ENCODE peak calls at places on chromosomes 2 and 18, in six cellular contexts. W, C, J, M, R and Z are unnamed samples.
A peak's percentile ranks its signal among the peaks of the same experiment; 100 is the strongest.

GRCh38 chr2:201008000-201008829 is 44.8 kb upstream of the ORC2 start:
- DNase-seq in W (no peak), C (no peak), J (no peak), M (no peak), R (no peak), Z (no peak)

GRCh38 chr2:227870710-227871374 is 589 bp upstream of the DAW1 start:
- DNase-seq in W (no peak), C (peak; percentile 94), J (no peak), M (peak; percentile 68), R (no peak), Z (no peak)

GRCh38 chr18:13566941-13567762 is 159.2 kb downstream of the FAM210A start:
- DNase-seq in W (peak; percentile 9), C (no peak), J (no peak), M (peak; percentile 12), R (peak; percentile 86), Z (no peak)

GRCh38 chr18:22550366-22550765 is 132.7 kb upstream of the CTAGE1 start:
- DNase-seq in W (no peak), C (no peak), J (no peak), M (no peak), R (no peak), Z (no peak)

GRCh38 chr2:204503869-204504268 is 41.4 kb upstream of the PARD3B start:
- DNase-seq in W (no peak), C (peak; percentile 19), J (no peak), M (no peak), R (no peak), Z (no peak)

GRCh38 chr18:48957136-48957535 is 6.4 kb upstream of the SMAD7 start:
- DNase-seq in W (no peak), C (peak; percentile 61), J (no peak), M (no peak), R (no peak), Z (no peak)

GRCh38 chr2:207183506-207183905 is 17.8 kb upstream of the KLF7 start:
- DNase-seq in W (no peak), C (no peak), J (no peak), M (no peak), R (no peak), Z (no peak)

GRCh38 chr2:231717281-231718180 is 9.2 kb downstream of the PTMA start:
- DNase-seq in W (no peak), C (peak; percentile 93), J (no peak), M (no peak), R (peak; percentile 80), Z (peak; percentile 76)

GRCh38 chr2:5841126-5841525 is 148.9 kb downstream of the SOX11 start:
- DNase-seq in W (no peak), C (no peak), J (no peak), M (no peak), R (no peak), Z (no peak)

GRCh38 chr18:23573948-23574431 is 12.3 kb downstream of the NPC1 start:
- DNase-seq in W (no peak), C (peak; percentile 86), J (no peak), M (peak; percentile 57), R (peak; percentile 60), Z (no peak)

GRCh38 chr18:69956655-69957054 is 9.0 kb upstream of the CD226 start:
- DNase-seq in W (peak; percentile 44), C (no peak), J (no peak), M (no peak), R (no peak), Z (no peak)

GRCh38 chr2:43839776-43840564 is 1.2 kb downstream of the ABCG8 start:
- DNase-seq in W (no peak), C (no peak), J (peak; percentile 6), M (no peak), R (no peak), Z (no peak)

GRCh38 chr2:146669735-146670134 is 1175.1 kb upstream of the ACVR2A start:
- DNase-seq in W (no peak), C (no peak), J (no peak), M (no peak), R (no peak), Z (no peak)

GRCh38 chr2:157336137-157336721 is 10.6 kb upstream of the ERMN start:
- DNase-seq in W (peak; percentile 59), C (peak; percentile 68), J (no peak), M (peak; percentile 53), R (no peak), Z (peak; percentile 24)

GRCh38 chr2:42931147-42931817 is 138.9 kb upstream of the HAAO start:
- DNase-seq in W (no peak), C (no peak), J (no peak), M (no peak), R (no peak), Z (no peak)

GRCh38 chr2:196275646-196276352 is 104.4 kb upstream of the STK17B start:
- DNase-seq in W (no peak), C (peak; percentile 77), J (no peak), M (peak; percentile 36), R (no peak), Z (peak; percentile 37)

GRCh38 chr2:109475531-109476210 is 138.1 kb downstream of the SEPTIN10 start:
- DNase-seq in W (no peak), C (peak; percentile 70), J (no peak), M (peak; percentile 63), R (peak; percentile 20), Z (no peak)

GRCh38 chr2:220163486-220163885 is 536.1 kb downstream of the SLC4A3 start:
- DNase-seq in W (no peak), C (no peak), J (no peak), M (no peak), R (no peak), Z (no peak)

GRCh38 chr2:65081232-65081685 is 25.0 kb downstream of the CEP68 start:
- DNase-seq in W (peak; percentile 7), C (peak; percentile 33), J (no peak), M (no peak), R (no peak), Z (peak; percentile 58)

GRCh38 chr18:10296491-10296890 is 157.9 kb upstream of the APCDD1 start:
- DNase-seq in W (no peak), C (no peak), J (no peak), M (no peak), R (no peak), Z (no peak)

GRCh38 chr18:63540131-63540530 is 2.0 kb upstream of the SERPINB12 start:
- DNase-seq in W (no peak), C (peak; percentile 48), J (no peak), M (no peak), R (no peak), Z (no peak)

GRCh38 chr2:26222976-26223375 is 21.5 kb downstream of the HADHA start:
- DNase-seq in W (no peak), C (no peak), J (no peak), M (no peak), R (no peak), Z (no peak)

GRCh38 chr2:111025288-111025687 is 95.4 kb upstream of the BCL2L11 start:
- DNase-seq in W (no peak), C (no peak), J (no peak), M (no peak), R (no peak), Z (no peak)

GRCh38 chr2:133264951-133265949 is 303.0 kb downstream of the NCKAP5 start:
- DNase-seq in W (no peak), C (peak; percentile 30), J (no peak), M (no peak), R (peak; percentile 70), Z (no peak)

GRCh38 chr2:47056875-47057731 is 98.0 kb downstream of the STPG4 start:
- DNase-seq in W (no peak), C (no peak), J (no peak), M (peak; percentile 39), R (peak; percentile 74), Z (no peak)

GRCh38 chr2:54726940-54727339 is 3.5 kb downstream of the EML6 start:
- DNase-seq in W (no peak), C (peak; percentile 5), J (no peak), M (no peak), R (no peak), Z (no peak)
- H3K4me3 ChIP-seq in W (no peak overlapping the region), C (no peak overlapping the region), J (no peak overlapping the region), M (no peak overlapping the region), R (no peak overlapping the region), Z (no peak overlapping the region)

DNA sequence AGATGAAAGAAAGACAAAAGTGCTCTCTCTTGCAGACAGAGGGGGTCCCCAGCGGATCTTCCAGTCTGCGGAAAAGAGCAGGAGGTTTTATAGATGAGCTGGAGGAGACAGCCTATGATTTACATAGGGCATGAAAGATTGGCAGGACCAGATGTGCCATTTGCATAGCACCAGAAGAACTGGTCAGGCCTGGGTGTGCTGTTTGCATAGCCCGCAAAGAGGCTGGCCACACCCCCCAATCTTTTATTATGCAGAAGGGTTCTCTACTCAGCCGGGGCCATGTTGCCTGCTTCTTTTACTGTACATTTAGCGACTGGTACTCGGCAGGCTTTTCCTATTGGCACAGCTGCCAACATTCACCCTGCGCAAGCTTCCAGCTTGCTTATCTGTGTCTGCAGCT is 317.6 kb downstream of the GALR1 start:
- DNase-seq in W (no peak), C (no peak), J (no peak), M (no peak), R (no peak), Z (no peak)
- H3K4me3 ChIP-seq in W (no peak overlapping the region), C (no peak overlapping the region), J (no peak overlapping the region), M (no peak overlapping the region), R (no peak overlapping the region), Z (no peak overlapping the region)

GRCh38 chr2:98458667-98459380 is 14.2 kb downstream of the INPP4A start:
- DNase-seq in W (no peak), C (no peak), J (no peak), M (no peak), R (no peak), Z (no peak)

GRCh38 chr2:98461650-98462049 is 17.0 kb downstream of the INPP4A start:
- DNase-seq in W (no peak), C (peak; percentile 18), J (no peak), M (no peak), R (no peak), Z (no peak)

GRCh38 chr2:98458207-98458606 is 13.5 kb downstream of the INPP4A start:
- DNase-seq in W (peak; percentile 52), C (peak; percentile 47), J (no peak), M (no peak), R (no peak), Z (no peak)

GRCh38 chr2:98460573-98461560 is 16.2 kb downstream of the INPP4A start:
- DNase-seq in W (peak; percentile 50), C (no peak), J (no peak), M (no peak), R (no peak), Z (no peak)

GRCh38 chr2:98459776-98460175 is 15.1 kb downstream of the INPP4A start:
- DNase-seq in W (no peak), C (no peak), J (no peak), M (peak; percentile 40), R (no peak), Z (no peak)
- H3K4me3 ChIP-seq in W (no peak overlapping the region), C (no peak overlapping the region), J (no peak overlapping the region), M (no peak overlapping the region), R (no peak overlapping the region), Z (no peak overlapping the region)

GRCh38 chr2:70936165-70936978 is 672 bp downstream of the ATP6V1B1 start:
- DNase-seq in W (no peak), C (no peak), J (no peak), M (no peak), R (no peak), Z (no peak)
- H3K4me3 ChIP-seq in W (no peak overlapping the region), C (no peak overlapping the region), J (no peak overlapping the region), M (no peak overlapping the region), R (no peak overlapping the region), Z (no peak overlapping the region)